ENCODE peak calls at places on chromosomes 1 and 21, in four cellular contexts. Y is fibroblast of the aortic adventitia, W is right atrium auricular region, K is cardiac fibroblast. E is an unnamed sample.

GRCh38 chr1:53807916-53808315 is 30.2 kb downstream of the NDC1 start:
- DNase-seq in Y (no peak), W (no peak), K (no peak), E (no peak)

GRCh38 chr1:94690033-94690712 is 130.0 kb upstream of the SLC44A3 start:
- DNase-seq in Y (peak; percentile 98), W (no peak), K (no peak), E (peak; percentile 26)

GRCh38 chr1:78519446-78519845 is 28.7 kb downstream of the PTGFR start:
- DNase-seq in Y (no peak), W (no peak), K (peak; percentile 18), E (no peak)

GRCh38 chr1:221487781-221488520 is 253.9 kb downstream of the DUSP10 start:
- DNase-seq in Y (peak; percentile 21), W (no peak), K (peak; percentile 85), E (no peak)

GRCh38 chr1:30274176-30274936 is 449.0 kb downstream of the MATN1 start:
- DNase-seq in Y (no peak), W (peak; percentile 40), K (no peak), E (no peak)

GRCh38 chr1:59089922-59090457 is 206.9 kb upstream of the FGGY start:
- DNase-seq in Y (no peak), W (no peak), K (no peak), E (no peak)

GRCh38 chr1:983736-984475 is 2.0 kb upstream of the PERM1 start:
- DNase-seq in Y (peak; percentile 10), W (no peak), K (no peak), E (peak; percentile 60)

GRCh38 chr1:244955661-244956060 is 91.3 kb upstream of the HNRNPU start:
- DNase-seq in Y (no peak), W (no peak), K (no peak), E (no peak)

GRCh38 chr1:44264143-44264542 is 50.9 kb downstream of the DMAP1 start:
- DNase-seq in Y (no peak), W (no peak), K (no peak), E (no peak)

GRCh38 chr1:71587961-71588360 is 507.1 kb upstream of the ZRANB2 start:
- DNase-seq in Y (peak; percentile 69), W (no peak), K (peak; percentile 53), E (no peak)

GRCh38 chr1:85660541-85660940 is 47.7 kb downstream of the ZNHIT6 start:
- DNase-seq in Y (no peak), W (no peak), K (no peak), E (no peak)

GRCh38 chr1:115790846-115791245 is 22.3 kb upstream of the CASQ2 start:
- DNase-seq in Y (no peak), W (no peak), K (no peak), E (no peak)

GRCh38 chr1:246012271-246012854 is 494.7 kb downstream of the SMYD3 start:
- DNase-seq in Y (peak; percentile 69), W (no peak), K (peak; percentile 72), E (no peak)

GRCh38 chr1:81848880-81849500 is 48.3 kb downstream of the ADGRL2 start:
- DNase-seq in Y (no peak), W (no peak), K (no peak), E (no peak)

GRCh38 chr21:41369105-41369914 is 7.5 kb downstream of the MX2 start:
- DNase-seq in Y (no peak), W (no peak), K (peak; percentile 3), E (no peak)

GRCh38 chr1:40394456-40395172 is 21.1 kb downstream of the SMAP2 start:
- DNase-seq in Y (peak; percentile 65), W (no peak), K (peak; percentile 47), E (no peak)

GRCh38 chr1:222909586-222909985 is 94.7 kb downstream of the DISP1 start:
- DNase-seq in Y (peak; percentile 86), W (no peak), K (peak; percentile 73), E (peak; percentile 79)

GRCh38 chr1:23978825-23979224 is 1.3 kb downstream of the SRSF10 start:
- DNase-seq in Y (no peak), W (no peak), K (no peak), E (no peak)

GRCh38 chr1:228083871-228084278 is 1.4 kb downstream of the ARF1 start:
- DNase-seq in Y (peak; percentile 39), W (no peak), K (peak; percentile 43), E (peak; percentile 60)

GRCh38 chr1:181262069-181262468 is 173.6 kb downstream of the IER5 start:
- DNase-seq in Y (no peak), W (no peak), K (no peak), E (no peak)

GRCh38 chr1:87684194-87684593 is 355.5 kb downstream of the LMO4 start:
- DNase-seq in Y (peak; percentile 48), W (no peak), K (peak; percentile 57), E (no peak)

GRCh38 chr1:218408942-218409341 is 63.8 kb downstream of the TGFB2 start:
- DNase-seq in Y (no peak), W (no peak), K (no peak), E (no peak)

GRCh38 chr1:165895451-165895871 is 68.0 kb downstream of the UCK2 start:
- DNase-seq in Y (peak; percentile 60), W (no peak), K (peak; percentile 43), E (no peak)

GRCh38 chr1:116941670-116942069 is 32.0 kb downstream of the PTGFRN start:
- DNase-seq in Y (no peak), W (peak; percentile 43), K (no peak), E (no peak)

GRCh38 chr1:178011864-178012476 is 42.1 kb upstream of the SEC16B start:
- DNase-seq in Y (no peak), W (no peak), K (no peak), E (no peak)

DNA sequence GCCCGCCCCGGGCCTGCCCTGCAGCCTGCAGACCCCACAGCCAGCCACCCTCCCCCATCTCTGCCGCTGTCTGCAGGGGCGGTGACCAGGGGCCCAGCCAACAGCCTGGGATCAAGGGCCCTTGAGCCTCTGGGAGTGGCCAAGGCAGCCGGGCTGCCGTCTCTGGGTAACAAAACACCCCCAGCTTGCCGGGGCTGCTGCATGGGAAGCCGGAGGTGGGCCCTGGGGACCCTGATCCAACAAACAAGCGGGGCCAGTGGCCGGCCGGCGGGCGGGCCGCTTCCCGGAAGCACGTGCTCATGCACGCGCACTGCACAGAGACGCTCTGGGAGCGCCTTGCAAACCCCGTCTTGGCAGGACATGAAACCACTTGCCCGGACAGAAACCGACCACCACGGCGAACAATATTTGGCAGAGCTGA is 13.2 kb downstream of the MEGF6 start:
- DNase-seq in Y (peak; percentile 43), W (no peak), K (no peak), E (no peak)
- H3K4me3 ChIP-seq in Y (no peak overlapping the region), W (no peak overlapping the region), K (no peak overlapping the region), E (no peak overlapping the region)

GRCh38 chr1:18110598-18110939 is 3.0 kb downstream of the IGSF21 start:
- DNase-seq in Y (no peak), W (no peak), K (no peak), E (no peak)

GRCh38 chr1:18107671-18108312 is at the start of gene IGSF21:
- DNase-seq in Y (no peak), W (no peak), K (no peak), E (no peak)

GRCh38 chr1:18109756-18110597 is 2.4 kb downstream of the IGSF21 start:
- DNase-seq in Y (no peak), W (no peak), K (no peak), E (peak; percentile 31)

GRCh38 chr1:18108313-18109057 is 887 bp downstream of the IGSF21 start:
- DNase-seq in Y (no peak), W (no peak), K (no peak), E (no peak)

DNA sequence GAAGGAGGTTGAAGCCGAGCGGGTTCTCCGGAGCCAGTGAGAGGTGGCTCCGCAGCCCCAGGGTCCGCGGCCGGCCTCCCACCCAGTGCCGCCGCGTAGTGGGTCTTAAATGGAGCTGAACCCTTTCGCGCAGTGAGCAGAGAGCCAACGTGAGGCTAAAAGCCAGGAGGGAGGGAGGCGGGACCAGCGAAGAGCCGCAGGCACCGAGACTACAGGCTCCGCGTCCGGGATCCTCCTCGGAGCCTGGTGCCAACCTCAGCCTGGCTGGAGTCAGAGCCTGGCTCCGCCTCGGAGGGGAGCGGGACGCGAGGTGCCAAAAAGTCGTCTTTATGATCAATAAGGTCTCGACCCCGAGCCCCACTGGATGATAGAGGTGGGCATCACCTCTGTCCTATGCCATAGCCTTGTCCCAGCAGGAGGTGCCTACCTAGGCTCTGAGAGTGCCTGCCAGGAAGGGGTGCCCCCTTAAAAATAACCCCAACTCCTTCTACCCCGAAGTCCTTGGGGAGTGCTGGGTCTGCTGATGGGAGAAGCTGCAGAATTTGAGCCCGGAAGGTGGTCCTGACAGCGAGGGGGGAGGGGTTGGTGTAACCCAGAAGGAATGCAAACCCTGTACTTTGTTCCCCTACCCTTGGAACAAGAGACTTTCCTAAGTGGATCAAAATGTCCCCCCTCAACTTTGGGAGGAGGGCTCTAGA is 1.6 kb downstream of the IGSF21 start:
- DNase-seq in Y (no peak), W (no peak), K (no peak), E (no peak)
- H3K4me3 ChIP-seq in Y (no peak overlapping the region), W (peak overlapping the region; percentile 8), K (no peak overlapping the region), E (no peak overlapping the region)

DNA sequence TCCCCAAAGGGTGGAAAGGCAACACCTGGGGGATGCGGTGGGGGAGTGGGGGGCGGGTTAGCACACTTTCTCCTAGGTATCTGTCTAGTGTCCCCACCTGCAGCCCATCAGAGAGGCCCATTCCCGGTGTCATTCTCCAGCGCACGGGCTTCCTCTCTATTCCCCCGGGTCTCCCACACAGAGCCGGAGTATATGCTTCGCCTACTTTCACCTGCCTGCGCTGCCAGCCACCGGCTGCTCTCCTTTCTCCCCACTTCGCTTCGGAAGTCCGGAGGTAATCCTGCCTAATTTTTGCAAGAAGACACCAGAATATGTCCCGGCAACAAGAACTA is 852 bp downstream of the RGS7 start:
- DNase-seq in Y (no peak), W (no peak), K (no peak), E (no peak)
- H3K4me3 ChIP-seq in Y (peak overlapping the region; percentile 60), W (no peak overlapping the region), K (peak overlapping the region; percentile 25), E (no peak overlapping the region)

GRCh38 chr1:31930827-31931226 is 7.3 kb downstream of the PTP4A2 start:
- DNase-seq in Y (no peak), W (no peak), K (no peak), E (no peak)
- H3K4me3 ChIP-seq in Y (no peak overlapping the region), W (no peak overlapping the region), K (no peak overlapping the region), E (no peak overlapping the region)